ENCODE peak calls at places on chromosome X, in seven cellular contexts. Q, J, C, N, S, T and F are unnamed samples.

GRCh38 chrX:30735839-30736238 is 82.6 kb downstream of the GK start:
- DNase-seq in C (peak; percentile 44), T (peak; percentile 11), J (peak; percentile 22), S (no peak), N (peak; percentile 62), Q (no peak), F (peak; percentile 50)

GRCh38 chrX:153886915-153887314 is 942 bp upstream of the L1CAM start:
- DNase-seq in S (peak; percentile 72), Q (no peak), N (no peak), C (no peak), T (no peak), J (no peak), F (no peak)

GRCh38 chrX:21940356-21940829 is at the start of gene SMS:
- DNase-seq in N (peak; percentile 69), J (peak; percentile 80), T (peak; percentile 79), Q (peak; percentile 75), S (peak; percentile 91), C (peak; percentile 73), F (peak; percentile 35)

GRCh38 chrX:129748265-129748664 is 9.5 kb downstream of the XPNPEP2 start:
- DNase-seq in Q (no peak), S (no peak), T (no peak), N (no peak), J (no peak), C (peak; percentile 83), F (no peak)

GRCh38 chrX:40267334-40268118 is 169.8 kb upstream of the BCOR start:
- DNase-seq in T (no peak), C (peak; percentile 40), Q (no peak), N (no peak), J (peak; percentile 28), S (no peak), F (no peak)

GRCh38 chrX:120697053-120697452 is 67.2 kb upstream of the C1GALT1C1 start:
- DNase-seq in T (no peak), C (no peak), S (no peak), N (no peak), Q (no peak), J (no peak), F (no peak)

GRCh38 chrX:18210470-18210869 is 10.2 kb downstream of the BEND2 start:
- DNase-seq in N (no peak), T (no peak), C (no peak), Q (no peak), S (no peak), J (no peak), F (no peak)

GRCh38 chrX:32514986-32515385 is 696.4 kb downstream of the DMD start:
- DNase-seq in T (no peak), S (no peak), N (no peak), C (no peak), Q (no peak), J (no peak), F (no peak)

GRCh38 chrX:32116047-32116446 is 1044.2 kb upstream of the FTHL17 start:
- DNase-seq in J (no peak), S (no peak), C (no peak), T (no peak), Q (no peak), N (no peak), F (no peak)

GRCh38 chrX:49071877-49072711 is 1.7 kb downstream of the PRAF2 start:
- DNase-seq in C (peak; percentile 84), J (peak; percentile 75), N (no peak), Q (no peak), S (peak; percentile 94), T (peak; percentile 74), F (no peak)

GRCh38 chrX:43386872-43387271 is 269.2 kb upstream of the MAOA start:
- DNase-seq in C (no peak), J (no peak), Q (no peak), S (no peak), T (no peak), N (no peak), F (no peak)

GRCh38 chrX:2608638-2609430 is 82.3 kb upstream of the CD99 start:
- DNase-seq in N (peak; percentile 92), T (peak; percentile 92), J (peak; percentile 86), S (peak; percentile 96), Q (peak; percentile 89), C (peak; percentile 85), F (peak; percentile 77)

GRCh38 chrX:140764401-140764919 is 54.9 kb downstream of the LINC00632 start:
- DNase-seq in C (peak; percentile 14), N (no peak), J (peak; percentile 33), Q (no peak), T (peak; percentile 29), S (peak; percentile 71), F (peak; percentile 8)

GRCh38 chrX:72061091-72061490 is 70.6 kb downstream of the RTL5 start:
- DNase-seq in J (no peak), C (no peak), N (no peak), Q (no peak), T (no peak), S (no peak), F (no peak)
- H3K9me3 ChIP-seq in J (no peaks in the 10 kb centered on the region), C (no peaks in the 10 kb centered on the region), N (no peaks in the 10 kb centered on the region), Q (no peaks in the 10 kb centered on the region), T (no peaks in the 10 kb centered on the region), S (no peaks in the 10 kb centered on the region), F (no peaks in the 10 kb centered on the region)

GRCh38 chrX:16213970-16214369 is 46.7 kb downstream of the MAGEB17 start:
- DNase-seq in T (no peak), Q (no peak), J (no peak), S (no peak), N (no peak), C (no peak), F (no peak)

GRCh38 chrX:16212436-16212835 is 45.2 kb downstream of the MAGEB17 start:
- DNase-seq in Q (no peak), T (no peak), N (no peak), J (no peak), S (no peak), C (peak; percentile 15), F (no peak)

GRCh38 chrX:16212024-16212423 is 44.7 kb downstream of the MAGEB17 start:
- DNase-seq in S (no peak), C (no peak), T (no peak), J (no peak), Q (no peak), N (no peak), F (no peak)

GRCh38 chrX:16215660-16216059 is 48.4 kb downstream of the MAGEB17 start:
- DNase-seq in J (no peak), N (no peak), Q (no peak), C (no peak), S (no peak), T (no peak), F (no peak)
- TF ChIP-seq CTCF in J (no peak), N (no peak), Q (no peak), C (no peak), S (no peak), T (no peak), F (no peak)

DNA sequence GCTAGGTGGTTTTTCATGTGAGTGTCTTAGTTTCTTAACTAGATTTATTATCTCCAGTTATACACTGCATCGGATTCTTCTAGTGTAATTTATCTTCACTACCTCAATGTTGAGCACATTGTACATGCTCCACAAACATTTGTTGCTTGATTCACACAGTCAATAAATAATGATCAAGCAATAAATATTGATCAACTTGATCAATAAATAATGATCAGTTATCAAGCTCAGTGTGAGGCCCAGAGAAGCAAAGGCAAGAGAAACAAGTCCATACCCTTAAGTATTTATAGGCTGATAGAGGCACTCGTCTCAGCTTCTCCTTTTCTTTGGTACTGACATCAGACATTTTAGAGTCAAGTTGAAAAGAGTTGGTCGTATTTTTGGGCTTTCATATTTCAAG is 5.1 kb upstream of the VBP1 start:
- DNase-seq in T (no peak), C (no peak), S (no peak), N (no peak), J (no peak), Q (no peak), F (no peak)
- H3K9me3 ChIP-seq in T (no peaks in the 10 kb centered on the region), C (no peaks in the 10 kb centered on the region), S (no peaks in the 10 kb centered on the region), N (no peaks in the 10 kb centered on the region), J (no peaks in the 10 kb centered on the region), Q (no peaks in the 10 kb centered on the region), F (no peaks in the 10 kb centered on the region)

GRCh38 chrX:145923376-145923775 is 105.7 kb downstream of the SLITRK2 start:
- DNase-seq in T (no peak), Q (no peak), N (peak; percentile 14), J (no peak), C (no peak), S (no peak), F (no peak)
- TF ChIP-seq CTCF in T (no peak), Q (no peak), N (no peak), J (no peak), C (no peak), S (no peak), F (no peak)